ENCODE peak calls at places on chromosomes 7 and 10, in nine cellular contexts. Q is transverse colon, I is vagina, U is ovary, H is IMR-90, G is body of pancreas, F is Peyer's patch, A is right lobe of liver, K is A549. E is an unnamed sample.

GRCh38 chr10:61779950-61780659 is 117.4 kb downstream of the CABCOCO1 start:
- DNase-seq in A (peak; percentile 19), I (no peak), K (peak; percentile 49), H (peak; percentile 74), U (no peak), Q (peak; percentile 27), F (peak; percentile 61), G (peak; percentile 20), E (no peak)

GRCh38 chr10:5958077-5958476 is 19.3 kb downstream of the IL15RA start:
- DNase-seq in H (peak; percentile 95), G (no peak), K (no peak), A (no peak), F (no peak), U (no peak), I (no peak), Q (no peak), E (no peak)

GRCh38 chr7:136845899-136846465 is 22.5 kb upstream of the CHRM2 start:
- DNase-seq in A (no peak), G (no peak), H (peak; percentile 29), F (no peak), I (no peak), U (no peak), Q (no peak), K (no peak), E (no peak)

GRCh38 chr10:100747061-100747825 is 1.9 kb downstream of the PAX2 start:
- DNase-seq in A (no peak), G (no peak), U (no peak), H (no peak), I (no peak), K (no peak), F (no peak), Q (no peak), E (no peak)

GRCh38 chr10:43809211-43809930 is 160.7 kb upstream of the ZNF32 start:
- DNase-seq in F (no peak), A (no peak), U (no peak), I (no peak), H (peak; percentile 93), Q (no peak), G (no peak), K (no peak), E (no peak)

GRCh38 chr10:29541826-29542225 is 92.9 kb downstream of the SVIL start:
- DNase-seq in U (no peak), K (no peak), G (no peak), Q (no peak), F (no peak), I (no peak), A (no peak), H (no peak), E (no peak)

GRCh38 chr7:122858310-122858709 is 27.9 kb downstream of the CADPS2 start:
- DNase-seq in F (no peak), U (no peak), A (no peak), K (no peak), Q (no peak), G (no peak), H (no peak), I (no peak), E (no peak)

GRCh38 chr7:17126413-17127374 is 171.8 kb upstream of the AHR start:
- DNase-seq in Q (no peak), G (no peak), F (no peak), H (peak; percentile 46), I (no peak), U (no peak), A (no peak), K (no peak), E (no peak)

GRCh38 chr7:159083001-159083697 is 61.5 kb downstream of the VIPR2 start:
- DNase-seq in I (no peak), H (no peak), U (no peak), A (no peak), G (no peak), F (peak; percentile 34), Q (no peak), K (no peak), E (no peak)

GRCh38 chr10:6781133-6781770 is 201.2 kb upstream of the PRKCQ start:
- DNase-seq in K (no peak), I (no peak), Q (no peak), U (no peak), G (no peak), F (no peak), H (no peak), A (no peak), E (no peak)

GRCh38 chr10:48233643-48234042 is 40.9 kb downstream of the FRMPD2 start:
- DNase-seq in Q (no peak), H (no peak), F (no peak), I (peak; percentile 58), A (no peak), K (no peak), U (no peak), G (no peak), E (no peak)

GRCh38 chr7:39360766-39361165 is 205.4 kb upstream of the YAE1 start:
- DNase-seq in U (no peak), K (no peak), G (no peak), I (no peak), H (no peak), F (no peak), A (no peak), Q (no peak), E (no peak)

GRCh38 chr10:58995058-58995596 is 181.3 kb upstream of the PHYHIPL start:
- DNase-seq in K (no peak), I (no peak), U (no peak), Q (no peak), A (no peak), F (no peak), H (no peak), G (no peak), E (no peak)

GRCh38 chr10:69802424-69803161 is 887 bp downstream of the COL13A1 start:
- DNase-seq in H (peak; percentile 56), I (no peak), F (no peak), Q (no peak), U (no peak), A (no peak), G (no peak), K (peak; percentile 25), E (no peak)
- TF ChIP-seq CTCF in H (peak; percentile 24), I (no peak), F (no peak), Q (no peak), U (no peak), A (no peak), G (no peak), K (no peak), E (no peak)

GRCh38 chr7:64892116-64892515 is 11.0 kb upstream of the ZNF273 start:
- DNase-seq in F (no peak), Q (no peak), K (no peak), U (no peak), I (no peak), G (no peak), A (no peak), H (no peak), E (no peak)

GRCh38 chr7:64893401-64893800 is 9.7 kb upstream of the ZNF273 start:
- DNase-seq in I (no peak), K (no peak), A (no peak), Q (no peak), U (no peak), G (no peak), H (no peak), F (no peak), E (peak; percentile 10)

GRCh38 chr7:64889686-64890162 is 13.3 kb upstream of the ZNF273 start:
- DNase-seq in K (no peak), Q (no peak), F (no peak), H (no peak), A (no peak), G (no peak), U (no peak), I (peak; percentile 71), E (peak; percentile 80)

GRCh38 chr7:64890761-64891666 is 12.1 kb upstream of the ZNF273 start:
- DNase-seq in F (no peak), Q (no peak), G (no peak), U (no peak), K (no peak), A (no peak), I (peak; percentile 88), H (no peak), E (peak; percentile 64)

DNA sequence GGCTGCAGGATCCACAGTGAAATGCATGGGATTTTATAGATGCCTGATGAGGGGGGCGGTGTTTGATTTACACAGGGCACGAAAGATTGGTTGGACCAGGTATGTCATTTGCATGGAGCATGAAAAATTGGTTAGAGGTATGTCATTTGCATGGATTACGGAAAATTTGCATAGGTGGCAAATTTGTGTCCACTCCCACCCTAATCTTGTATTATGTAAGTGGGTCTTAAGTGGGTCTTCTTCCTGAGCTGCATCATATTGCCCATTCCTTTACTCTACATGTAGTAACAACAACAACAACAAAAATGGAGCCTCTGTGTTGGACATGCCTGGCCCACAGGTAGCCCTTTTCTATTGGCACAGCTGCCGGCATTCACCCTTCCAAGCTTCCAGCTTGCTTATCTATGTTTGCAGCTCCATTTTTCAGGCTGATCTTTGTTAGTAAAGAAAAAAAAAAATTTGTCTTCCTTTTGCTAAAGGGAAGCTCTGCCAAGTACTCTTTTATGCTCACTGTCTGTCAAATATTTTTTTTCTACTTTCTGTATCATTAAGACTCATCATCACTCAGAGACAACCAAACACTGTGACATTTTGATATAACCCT is 10.3 kb upstream of the ZNF273 start:
- DNase-seq in G (no peak), Q (no peak), H (no peak), K (no peak), F (no peak), I (no peak), A (no peak), U (no peak), E (peak; percentile 48)
- H3K4me3 ChIP-seq in G (no peak overlapping the region), Q (no peak overlapping the region), H (no peak overlapping the region), K (no peak overlapping the region), F (no peak overlapping the region), I (no peak overlapping the region), A (no peak overlapping the region), U (no peak overlapping the region), E (no peak overlapping the region)

GRCh38 chr7:43729214-43729923 is at the start of gene COA1:
- DNase-seq in K (peak; percentile 95), H (peak; percentile 91), G (peak; percentile 88), A (peak; percentile 85), I (no peak), Q (peak; percentile 88), F (peak; percentile 88), U (peak; percentile 83), E (peak; percentile 96)
- TF ChIP-seq POLR2A in K (peak; percentile 81), H (peak; percentile 59), G (peak; percentile 79), A (peak; percentile 59), I (no peak), Q (peak; percentile 55), F (peak; percentile 26), U (peak; percentile 30), E (no peak)

GRCh38 chr10:104707602-104708160 is 66.6 kb downstream of the SORCS3 start:
- DNase-seq in F (no peak), K (no peak), H (no peak), Q (no peak), U (no peak), G (no peak), A (no peak), I (no peak), E (no peak)

GRCh38 chr10:104711167-104711765 is 70.2 kb downstream of the SORCS3 start:
- DNase-seq in U (no peak), I (no peak), Q (no peak), H (no peak), A (no peak), G (no peak), K (no peak), F (no peak), E (no peak)

DNA sequence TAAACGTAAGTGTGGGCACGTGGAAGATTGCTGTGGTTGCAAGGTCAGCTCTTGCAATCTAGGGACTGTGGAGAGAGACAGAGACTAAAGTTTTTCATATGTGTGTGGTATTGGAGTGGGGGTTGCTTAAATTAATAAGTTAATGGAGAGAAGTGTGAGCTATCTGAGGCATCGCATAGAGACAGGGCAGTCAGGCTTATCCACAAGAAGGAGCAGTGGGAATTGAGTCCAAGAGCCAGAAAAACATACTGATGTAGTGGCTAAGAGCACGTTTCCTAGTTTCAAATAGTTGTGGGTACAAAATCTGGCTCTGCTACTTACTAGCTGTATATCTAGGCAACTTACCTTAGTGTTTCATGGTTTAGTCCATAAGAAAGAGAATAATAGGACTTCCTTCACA is 65.8 kb downstream of the SORCS3 start:
- DNase-seq in G (no peak), F (no peak), Q (no peak), K (no peak), I (no peak), A (no peak), H (no peak), U (no peak), E (no peak)
- TF ChIP-seq CTCF in G (no peak), F (no peak), Q (no peak), K (no peak), I (no peak), A (no peak), H (no peak), U (no peak), E (no peak)